ENCODE peak calls at places on chromosomes 7 and 10, in seven cellular contexts. O is stimulated activated CD8-positive, alpha-beta memory T cell treated with anti-CD3 and anti-CD28 coated beads, Interleukin-4, amount 100 ng/mL, for 1 hour; U is ACHN; I is NCI-H1105 treated with DMSO at 0.1 percent for 48 hours; T is activated CD8-positive, alpha-beta memory T cell treated with anti-CD3 and anti-CD28 coated beads for 1 hour; S is HEK293T; J is stimulated activated naive CD8-positive, alpha-beta T cell treated with anti-CD3 and anti-CD28 coated beads, Interleukin-15, Interleukin-2, amounts not matched to agents 100 U/mL and 50 U/mL, for 24 hours. R is an unnamed sample.

GRCh38 chr10:94413374-94413773 is 11.0 kb downstream of the TBC1D12 start:
- DNase-seq in I (no peak), U (no peak), J (no peak), S (no peak), T (no peak), O (no peak), R (no peak)

GRCh38 chr10:48231699-48232315 is 42.7 kb downstream of the FRMPD2 start:
- DNase-seq in O (no peak), J (no peak), U (no peak), I (no peak), S (no peak), T (no peak), R (peak; percentile 25)

GRCh38 chr10:24958701-24959392 is 6.4 kb upstream of the PRTFDC1 start:
- DNase-seq in I (no peak), O (no peak), S (no peak), U (no peak), T (no peak), J (no peak), R (no peak)

GRCh38 chr10:5526691-5527331 is 2.0 kb downstream of the CALML3 start:
- DNase-seq in S (no peak), O (no peak), I (no peak), T (no peak), J (no peak), U (no peak), R (no peak)

GRCh38 chr10:22652988-22653431 is 61.4 kb downstream of the PIP4K2A start:
- DNase-seq in U (no peak), I (no peak), S (no peak), O (no peak), T (no peak), J (peak; percentile 59), R (no peak)

GRCh38 chr7:44310221-44310848 is 15.1 kb downstream of the CAMK2B start:
- DNase-seq in S (no peak), O (no peak), U (no peak), I (no peak), J (no peak), T (no peak), R (no peak)

GRCh38 chr10:90398551-90398950 is 459.3 kb downstream of the HTR7 start:
- DNase-seq in O (no peak), T (no peak), J (no peak), U (no peak), I (peak; percentile 32), S (no peak), R (no peak)

GRCh38 chr10:44853148-44853734 is 57.9 kb upstream of the TMEM72 start:
- DNase-seq in I (no peak), S (no peak), J (no peak), T (no peak), O (no peak), U (peak; percentile 43), R (no peak)

GRCh38 chr10:54314430-54314829 is 486.6 kb downstream of the PCDH15 start:
- DNase-seq in T (no peak), J (no peak), S (no peak), U (no peak), O (no peak), I (no peak), R (no peak)

GRCh38 chr10:16843252-16843870 is 26.1 kb upstream of the RSU1 start:
- DNase-seq in J (no peak), I (peak; percentile 44), S (peak; percentile 22), T (no peak), U (peak; percentile 74), O (no peak), R (no peak)

GRCh38 chr7:20327047-20327446 is 3.7 kb upstream of the ITGB8 start:
- DNase-seq in U (peak; percentile 44), I (no peak), T (no peak), J (no peak), S (no peak), O (no peak), R (no peak)

GRCh38 chr10:34743804-34744203 is 71.3 kb downstream of the PARD3 start:
- DNase-seq in S (no peak), J (no peak), I (peak; percentile 70), U (no peak), O (no peak), T (no peak), R (no peak)

GRCh38 chr7:29807179-29807841 is 1.0 kb downstream of the WIPF3 start:
- DNase-seq in S (no peak), T (no peak), J (no peak), U (peak; percentile 76), O (no peak), I (no peak), R (peak; percentile 74)

GRCh38 chr7:45451636-45452035 is 122.5 kb upstream of the ADCY1 start:
- DNase-seq in I (no peak), S (no peak), O (no peak), J (no peak), T (no peak), U (peak; percentile 11), R (no peak)

GRCh38 chr10:100470367-100470766 is 7.6 kb downstream of the WNT8B start:
- DNase-seq in U (no peak), J (no peak), O (no peak), S (no peak), T (no peak), I (no peak), R (no peak)

GRCh38 chr10:95552680-95553342 is 8.4 kb downstream of the SORBS1 start:
- DNase-seq in S (no peak), O (no peak), I (no peak), U (no peak), J (no peak), T (no peak), R (no peak)

GRCh38 chr7:39299695-39300094 is 266.5 kb upstream of the YAE1 start:
- DNase-seq in T (no peak), U (no peak), I (no peak), S (no peak), O (no peak), J (no peak), R (no peak)

GRCh38 chr10:75400769-75401568 is 595 bp downstream of the ZNF503 start:
- DNase-seq in J (peak; percentile 35), I (peak; percentile 17), U (peak; percentile 72), T (no peak), S (no peak), O (no peak), R (peak; percentile 55)

GRCh38 chr10:95524358-95525032 is 36.7 kb downstream of the SORBS1 start:
- DNase-seq in O (no peak), J (no peak), S (no peak), I (no peak), T (no peak), U (no peak), R (no peak)

GRCh38 chr10:456486-456885 is 233.0 kb downstream of the DIP2C start:
- DNase-seq in O (no peak), T (no peak), U (no peak), I (no peak), S (no peak), J (no peak), R (no peak)

GRCh38 chr10:65377687-65378086 is 1548.1 kb upstream of the LRRTM3 start:
- DNase-seq in S (no peak), O (no peak), J (no peak), T (no peak), U (no peak), I (no peak), R (no peak)

GRCh38 chr7:54349259-54349658 is 192.9 kb upstream of the VSTM2A start:
- DNase-seq in T (no peak), S (no peak), I (no peak), O (no peak), U (no peak), J (no peak), R (no peak)

GRCh38 chr10:70144372-70145110 is 2.0 kb downstream of the TYSND1 start:
- DNase-seq in O (no peak), I (no peak), U (no peak), S (no peak), J (no peak), T (no peak), R (no peak)

GRCh38 chr10:565676-566075 is 123.8 kb downstream of the DIP2C start:
- DNase-seq in I (no peak), O (no peak), S (no peak), T (no peak), U (no peak), J (no peak), R (peak; percentile 31)

GRCh38 chr7:114859477-114859876 is 62.4 kb upstream of the MDFIC start:
- DNase-seq in O (no peak), I (no peak), S (no peak), U (no peak), T (no peak), J (no peak), R (no peak)

GRCh38 chr10:33371234-33371633 is 36.8 kb upstream of the NRP1 start:
- DNase-seq in O (no peak), J (no peak), I (no peak), T (no peak), U (no peak), S (no peak), R (no peak)

R was measured in ecto neural progenitor cell.